ENCODE peak calls at places on chromosomes 12 and 14, in five cellular contexts. S, V, K, I and Z are unnamed samples.

GRCh38 chr12:100877776-100878175 is 83.2 kb downstream of the ANO4 start:
- DNase-seq in S (no peak), V (no peak), K (no peak), I (no peak), Z (no peak)

GRCh38 chr14:104295681-104296387 is 157.4 kb downstream of the KIF26A start:
- DNase-seq in S (no peak), V (no peak), K (no peak), I (no peak), Z (no peak)

GRCh38 chr12:104790296-104791125 is 167.6 kb downstream of the SLC41A2 start:
- DNase-seq in S (peak; percentile 30), V (peak; percentile 13), K (no peak), I (peak; percentile 59), Z (peak; percentile 16)

GRCh38 chr14:90398315-90398811 is 1.5 kb downstream of the CALM1 start:
- DNase-seq in S (peak; percentile 47), V (peak; percentile 20), K (no peak), I (peak; percentile 71), Z (peak; percentile 68)

GRCh38 chr14:49550284-49551184 is 35.6 kb downstream of the RPS29 start:
- DNase-seq in S (no peak), V (no peak), K (no peak), I (no peak), Z (no peak)

GRCh38 chr12:53543539-53543938 is 36.3 kb upstream of the NPFF start:
- DNase-seq in S (peak; percentile 66), V (peak; percentile 55), K (no peak), I (peak; percentile 52), Z (peak; percentile 42)

GRCh38 chr12:47798481-47798948 is 21.2 kb downstream of the HDAC7 start:
- DNase-seq in S (no peak), V (no peak), K (no peak), I (no peak), Z (no peak)

GRCh38 chr12:99911076-99911475 is 73.7 kb downstream of the ANKS1B start:
- DNase-seq in S (peak; percentile 32), V (peak; percentile 74), K (no peak), I (no peak), Z (no peak)

GRCh38 chr12:48795550-48796455 is 6.9 kb upstream of the ADCY6 start:
- DNase-seq in S (peak; percentile 81), V (peak; percentile 56), K (peak; percentile 91), I (peak; percentile 64), Z (peak; percentile 27)

GRCh38 chr14:75158843-75159614 is 17.4 kb downstream of the TMED10 start:
- DNase-seq in S (no peak), V (no peak), K (no peak), I (no peak), Z (no peak)

GRCh38 chr12:2739832-2740641 is 54.7 kb upstream of the FKBP4 start:
- DNase-seq in S (no peak), V (peak; percentile 7), K (no peak), I (no peak), Z (no peak)

GRCh38 chr14:91245029-91245428 is 525 bp upstream of the GPR68 start:
- DNase-seq in S (no peak), V (no peak), K (no peak), I (peak; percentile 77), Z (peak; percentile 65)

GRCh38 chr12:42234970-42235369 is 3.1 kb downstream of the YAF2 start:
- DNase-seq in S (peak; percentile 51), V (no peak), K (no peak), I (no peak), Z (no peak)

GRCh38 chr14:103676881-103677675 is 38.2 kb downstream of the XRCC3 start:
- DNase-seq in S (no peak), V (no peak), K (no peak), I (no peak), Z (no peak)

GRCh38 chr12:25979059-25979458 is 20.6 kb downstream of the RASSF8 start:
- DNase-seq in S (no peak), V (no peak), K (no peak), I (no peak), Z (no peak)

GRCh38 chr14:96629558-96630222 is 127.5 kb downstream of the PAPOLA start:
- DNase-seq in S (no peak), V (no peak), K (no peak), I (peak; percentile 21), Z (no peak)

GRCh38 chr12:30797689-30798088 is 42.9 kb upstream of the CAPRIN2 start:
- DNase-seq in S (no peak), V (no peak), K (no peak), I (no peak), Z (no peak)